ENCODE peak calls at places on chromosome 11, in six cellular contexts. Q is GM12891, D is fibroblast of the aortic adventitia, X is NCI-H187, V is GM10248, L is AML-193. U is an unnamed sample.

GRCh38 chr11:134905966-134906955 is 494.2 kb upstream of the B3GAT1 start:
- DNase-seq in Q (no peak), X (no peak), V (no peak), D (no peak), L (no peak), U (no peak)

GRCh38 chr11:41461057-41461681 is 1.7 kb upstream of the LRRC4C start:
- DNase-seq in L (no peak), X (no peak), Q (no peak), D (peak; percentile 15), V (no peak), U (no peak)

GRCh38 chr11:93704237-93704636 is 37.1 kb downstream of the TAF1D start:
- DNase-seq in V (no peak), X (no peak), L (no peak), Q (no peak), D (no peak), U (no peak)

GRCh38 chr11:67431346-67432249 is 3.3 kb downstream of the RPS6KB2 start:
- DNase-seq in L (no peak), V (no peak), Q (no peak), D (no peak), X (no peak), U (no peak)

GRCh38 chr11:68843703-68844312 is 2.1 kb upstream of the CPT1A start:
- DNase-seq in V (peak; percentile 85), Q (peak; percentile 71), X (peak; percentile 4), L (peak; percentile 75), D (no peak), U (peak; percentile 80)

GRCh38 chr11:121452609-121453150 is at the start of gene SORL1-AS1:
- DNase-seq in X (no peak), L (peak; percentile 16), Q (no peak), V (no peak), D (no peak), U (no peak)

GRCh38 chr11:62129610-62130497 is 6.0 kb downstream of the INCENP start:
- DNase-seq in V (no peak), L (no peak), D (no peak), X (no peak), Q (no peak), U (no peak)

GRCh38 chr11:106321601-106322000 is 244.1 kb downstream of the AASDHPPT start:
- DNase-seq in D (no peak), L (no peak), X (no peak), Q (no peak), V (no peak), U (no peak)

GRCh38 chr11:1757861-1758610 is 5.7 kb downstream of the CTSD start:
- DNase-seq in D (no peak), L (peak; percentile 59), X (no peak), V (no peak), Q (no peak), U (no peak)

GRCh38 chr11:1288426-1289151 is 20.8 kb downstream of the TOLLIP start:
- DNase-seq in D (no peak), V (no peak), Q (no peak), X (no peak), L (no peak), U (no peak)

GRCh38 chr11:73645972-73646631 is at the start of gene PLEKHB1:
- DNase-seq in X (no peak), D (no peak), Q (no peak), V (no peak), L (no peak), U (no peak)

U was measured in adrenal gland.